ENCODE peak calls at places on chromosomes 3 and 15, in eight cellular contexts. T, P, X, J, A, C, D and I are unnamed samples.

GRCh38 chr15:78873796-78874761 is 1.4 kb downstream of the MORF4L1 start:
- DNase-seq in T (peak; percentile 47), P (peak; percentile 36), X (peak; percentile 36), J (no peak), A (peak; percentile 20), C (peak; percentile 51), D (no peak), I (no peak)

GRCh38 chr3:129579991-129580390 is 26.5 kb downstream of the PLXND1 start:
- DNase-seq in T (no peak), P (no peak), X (no peak), J (no peak), A (no peak), C (no peak), D (no peak), I (no peak)

GRCh38 chr15:34214135-34214534 is 4.2 kb upstream of the KATNBL1 start:
- DNase-seq in T (peak; percentile 78), P (no peak), X (no peak), J (no peak), A (no peak), C (no peak), D (no peak), I (no peak)

GRCh38 chr3:48692551-48692950 is 6.8 kb upstream of the NCKIPSD start:
- DNase-seq in T (no peak), P (no peak), X (no peak), J (no peak), A (no peak), C (no peak), D (no peak), I (no peak)

GRCh38 chr3:160401301-160402095 is 2.0 kb downstream of the SMC4 start:
- DNase-seq in T (no peak), P (peak; percentile 37), X (peak; percentile 71), J (no peak), A (no peak), C (no peak), D (no peak), I (peak; percentile 64)

GRCh38 chr15:80823120-80823519 is 44.0 kb downstream of the CEMIP start:
- DNase-seq in T (no peak), P (no peak), X (no peak), J (no peak), A (no peak), C (no peak), D (no peak), I (no peak)

GRCh38 chr3:69251078-69251805 is 128.8 kb upstream of the LMOD3 start:
- DNase-seq in T (no peak), P (no peak), X (no peak), J (no peak), A (no peak), C (no peak), D (no peak), I (no peak)

GRCh38 chr3:52524752-52525661 is 8.7 kb downstream of the NT5DC2 start:
- DNase-seq in T (no peak), P (no peak), X (no peak), J (no peak), A (no peak), C (no peak), D (no peak), I (no peak)

GRCh38 chr3:17800232-17800631 is 57.8 kb upstream of the TBC1D5 start:
- DNase-seq in T (no peak), P (no peak), X (peak; percentile 4), J (no peak), A (no peak), C (no peak), D (no peak), I (peak; percentile 25)

GRCh38 chr15:80942746-80943565 is 46.7 kb downstream of the MESD start:
- DNase-seq in T (no peak), P (no peak), X (peak; percentile 58), J (no peak), A (no peak), C (no peak), D (no peak), I (no peak)

DNA sequence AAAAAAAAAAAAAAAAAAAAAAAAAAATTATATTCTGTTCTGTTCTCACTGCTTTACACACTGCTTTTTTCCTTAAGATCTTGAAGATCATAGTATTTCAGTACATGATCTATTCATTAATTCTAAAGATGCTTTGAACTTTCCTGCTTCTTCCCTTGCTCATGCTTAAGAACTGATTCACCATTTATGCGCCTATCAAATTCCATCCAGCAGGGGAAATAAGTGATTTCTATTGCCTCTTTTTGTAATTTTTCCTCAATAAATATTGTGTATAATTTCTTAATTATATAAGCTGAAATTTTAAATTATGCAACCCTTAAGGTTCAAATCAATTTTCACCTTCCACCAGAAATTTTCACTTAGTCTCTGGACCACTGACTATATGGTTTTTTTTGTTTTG is 10.6 kb downstream of the DENND6A start:
- DNase-seq in T (no peak), P (no peak), X (peak; percentile 42), J (no peak), A (no peak), C (no peak), D (no peak), I (peak; percentile 21)
- TF ChIP-seq CTCF in T (no peak), P (no peak), X (peak; percentile 37), J (peak; percentile 13), A (no peak), C (no peak), D (no peak), I (peak; percentile 78)

GRCh38 chr15:63941698-63942465 is 104.4 kb downstream of the DAPK2 start:
- DNase-seq in T (no peak), P (peak; percentile 13), X (no peak), J (no peak), A (no peak), C (no peak), D (no peak), I (no peak)
- TF ChIP-seq CTCF in T (no peak), P (no peak), X (no peak), J (no peak), A (no peak), C (no peak), D (no peak), I (no peak)

GRCh38 chr3:11607816-11608215 is 35.9 kb downstream of the VGLL4 start:
- DNase-seq in T (no peak), P (no peak), X (no peak), J (no peak), A (no peak), C (no peak), D (no peak), I (no peak)
- TF ChIP-seq CTCF in T (no peak), P (no peak), X (no peak), J (no peak), A (no peak), C (no peak), D (no peak), I (no peak)

DNA sequence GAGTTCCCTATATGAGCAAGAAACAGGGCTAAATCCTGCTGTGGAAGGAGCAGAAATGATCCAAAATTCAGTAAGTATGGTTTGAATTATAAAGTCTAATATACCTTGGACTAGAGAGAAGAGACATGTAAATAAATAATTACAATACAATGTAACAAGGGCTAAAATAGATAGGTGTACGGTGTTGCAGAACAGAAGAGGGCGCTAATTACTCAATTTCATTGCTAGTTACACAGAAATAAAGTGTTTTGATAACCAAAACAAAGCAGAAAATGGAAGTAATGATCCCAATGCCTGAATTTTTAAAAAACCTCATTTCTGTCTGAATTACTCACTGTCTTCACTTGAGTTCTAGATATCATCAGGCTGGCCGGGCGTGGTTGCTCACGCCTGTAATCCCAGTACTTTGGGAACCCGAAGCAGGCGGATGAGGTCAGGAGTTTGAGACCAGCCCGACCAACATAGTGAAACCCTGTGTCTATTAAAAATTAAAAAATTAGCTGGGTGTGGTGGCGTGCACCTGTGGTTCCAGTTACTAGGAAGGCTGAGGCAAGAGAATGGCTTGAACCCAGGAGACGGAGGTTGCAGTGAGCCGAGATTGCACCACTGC is 8.3 kb upstream of the PLCH1 start:
- DNase-seq in T (peak; percentile 60), P (no peak), X (peak; percentile 51), J (no peak), A (no peak), C (no peak), D (peak; percentile 15), I (peak; percentile 39)
- TF ChIP-seq CTCF in T (peak; percentile 67), P (peak; percentile 21), X (peak; percentile 54), J (peak; percentile 75), A (no peak), C (peak; percentile 22), D (peak; percentile 57), I (peak; percentile 75)

GRCh38 chr15:63436872-63437375 is 55.3 kb upstream of the CA12 start:
- DNase-seq in T (peak; percentile 56), P (peak; percentile 83), X (peak; percentile 77), J (peak; percentile 35), A (peak; percentile 33), C (peak; percentile 82), D (peak; percentile 30), I (peak; percentile 83)
- TF ChIP-seq CTCF in T (peak; percentile 0), P (no peak), X (peak; percentile 1), J (no peak), A (no peak), C (no peak), D (no peak), I (peak; percentile 19)